ENCODE peak calls at places on chromosomes 4 and X, in ten cellular contexts. One of them, this sample, is unnamed.

GRCh38 chr4:22721189-22721588 is 28.5 kb downstream of the GBA3 start:
- DNase-seq in choroid plexus epithelial cell: no peak
- DNase-seq in fibroblast of pulmonary artery: no peak
- DNase-seq in AG04450: no peak
- DNase-seq in cardiac fibroblast: no peak
- DNase-seq in lower leg skin: no peak
- DNase-seq in fibroblast of the aortic adventitia: no peak
- DNase-seq in endothelial cell: no peak
- DNase-seq in stomach: no peak
- DNase-seq in right lobe of liver: no peak
- DNase-seq in this sample: no peak

GRCh38 chr4:150525321-150525868 is 56.6 kb upstream of the MAB21L2 start:
- DNase-seq in fibroblast of the aortic adventitia: no peak
- DNase-seq in fibroblast of pulmonary artery: no peak
- DNase-seq in cardiac fibroblast: no peak
- DNase-seq in lower leg skin: no peak
- DNase-seq in right lobe of liver: no peak
- DNase-seq in choroid plexus epithelial cell: no peak
- DNase-seq in AG04450: no peak
- DNase-seq in endothelial cell: no peak
- DNase-seq in stomach: no peak
- DNase-seq in this sample: no peak

GRCh38 chr4:8817813-8818062 is 53.9 kb downstream of the HMX1 start:
- DNase-seq in choroid plexus epithelial cell: no peak
- DNase-seq in lower leg skin: peak; percentile 59
- DNase-seq in fibroblast of the aortic adventitia: no peak
- DNase-seq in endothelial cell: peak; percentile 2
- DNase-seq in AG04450: no peak
- DNase-seq in right lobe of liver: peak; percentile 44
- DNase-seq in cardiac fibroblast: no peak
- DNase-seq in fibroblast of pulmonary artery: no peak
- DNase-seq in stomach: peak; percentile 25
- DNase-seq in this sample: no peak

GRCh38 chrX:68432648-68433047 is 647 bp downstream of the OPHN1 start:
- DNase-seq in lower leg skin: no peak
- DNase-seq in stomach: no peak
- DNase-seq in right lobe of liver: no peak
- DNase-seq in choroid plexus epithelial cell: no peak
- DNase-seq in endothelial cell: peak; percentile 4
- DNase-seq in AG04450: no peak
- DNase-seq in fibroblast of the aortic adventitia: peak; percentile 56
- DNase-seq in cardiac fibroblast: no peak
- DNase-seq in fibroblast of pulmonary artery: no peak
- DNase-seq in this sample: no peak

GRCh38 chrX:136555694-136556093 is 23.7 kb downstream of the VGLL1 start:
- DNase-seq in choroid plexus epithelial cell: no peak
- DNase-seq in stomach: no peak
- DNase-seq in AG04450: no peak
- DNase-seq in endothelial cell: no peak
- DNase-seq in lower leg skin: no peak
- DNase-seq in cardiac fibroblast: no peak
- DNase-seq in fibroblast of pulmonary artery: no peak
- DNase-seq in fibroblast of the aortic adventitia: no peak
- DNase-seq in right lobe of liver: no peak
- DNase-seq in this sample: no peak

GRCh38 chr4:766559-767283 is 59.2 kb downstream of the CPLX1 start:
- DNase-seq in fibroblast of pulmonary artery: no peak
- DNase-seq in AG04450: no peak
- DNase-seq in right lobe of liver: peak; percentile 47
- DNase-seq in choroid plexus epithelial cell: no peak
- DNase-seq in lower leg skin: no peak
- DNase-seq in stomach: no peak
- DNase-seq in cardiac fibroblast: no peak
- DNase-seq in fibroblast of the aortic adventitia: no peak
- DNase-seq in endothelial cell: no peak
- DNase-seq in this sample: no peak

GRCh38 chrX:1537031-1537715 is at the start of gene P2RY8:
- DNase-seq in lower leg skin: peak; percentile 91
- DNase-seq in AG04450: no peak
- DNase-seq in fibroblast of the aortic adventitia: no peak
- DNase-seq in endothelial cell: no peak
- DNase-seq in stomach: peak; percentile 63
- DNase-seq in right lobe of liver: peak; percentile 74
- DNase-seq in choroid plexus epithelial cell: peak; percentile 41
- DNase-seq in fibroblast of pulmonary artery: peak; percentile 57
- DNase-seq in cardiac fibroblast: peak; percentile 69
- DNase-seq in this sample: peak; percentile 62

GRCh38 chr4:6942238-6942800 is 32.7 kb downstream of the TBC1D14 start:
- DNase-seq in stomach: no peak
- DNase-seq in right lobe of liver: no peak
- DNase-seq in endothelial cell: no peak
- DNase-seq in AG04450: peak; percentile 94
- DNase-seq in fibroblast of pulmonary artery: peak; percentile 97
- DNase-seq in fibroblast of the aortic adventitia: peak; percentile 96
- DNase-seq in choroid plexus epithelial cell: peak; percentile 98
- DNase-seq in lower leg skin: no peak
- DNase-seq in cardiac fibroblast: peak; percentile 96
- DNase-seq in this sample: no peak

GRCh38 chrX:72712094-72712755 is 1.9 kb downstream of the PHKA1 start:
- DNase-seq in stomach: no peak
- DNase-seq in fibroblast of pulmonary artery: peak; percentile 14
- DNase-seq in choroid plexus epithelial cell: peak; percentile 56
- DNase-seq in cardiac fibroblast: peak; percentile 9
- DNase-seq in lower leg skin: no peak
- DNase-seq in endothelial cell: no peak
- DNase-seq in right lobe of liver: no peak
- DNase-seq in fibroblast of the aortic adventitia: no peak
- DNase-seq in AG04450: no peak
- DNase-seq in this sample: no peak

GRCh38 chrX:48800574-48801280 is 1.1 kb upstream of the HDAC6 start:
- DNase-seq in endothelial cell: no peak
- DNase-seq in choroid plexus epithelial cell: peak; percentile 0
- DNase-seq in lower leg skin: peak; percentile 69
- DNase-seq in cardiac fibroblast: no peak
- DNase-seq in stomach: no peak
- DNase-seq in fibroblast of the aortic adventitia: no peak
- DNase-seq in right lobe of liver: no peak
- DNase-seq in AG04450: no peak
- DNase-seq in fibroblast of pulmonary artery: no peak
- DNase-seq in this sample: no peak

GRCh38 chr4:44447563-44448504 is 775 bp downstream of the KCTD8 start:
- DNase-seq in fibroblast of pulmonary artery: peak; percentile 41
- DNase-seq in stomach: peak; percentile 70
- DNase-seq in choroid plexus epithelial cell: peak; percentile 4
- DNase-seq in right lobe of liver: peak; percentile 41
- DNase-seq in endothelial cell: peak; percentile 47
- DNase-seq in fibroblast of the aortic adventitia: peak; percentile 8
- DNase-seq in AG04450: no peak
- DNase-seq in lower leg skin: peak; percentile 83
- DNase-seq in cardiac fibroblast: peak; percentile 30
- DNase-seq in this sample: no peak

GRCh38 chrX:154593201-154593600 is 8.3 kb downstream of the CTAG1A start:
- DNase-seq in cardiac fibroblast: no peak
- DNase-seq in fibroblast of the aortic adventitia: no peak
- DNase-seq in choroid plexus epithelial cell: no peak
- DNase-seq in endothelial cell: no peak
- DNase-seq in right lobe of liver: no peak
- DNase-seq in lower leg skin: peak; percentile 54
- DNase-seq in stomach: no peak
- DNase-seq in fibroblast of pulmonary artery: no peak
- DNase-seq in AG04450: no peak
- DNase-seq in this sample: no peak
- TF ChIP-seq CTCF in cardiac fibroblast: no peak
- TF ChIP-seq CTCF in fibroblast of the aortic adventitia: no peak
- TF ChIP-seq CTCF in choroid plexus epithelial cell: no peak
- TF ChIP-seq CTCF in endothelial cell: no peak
- TF ChIP-seq CTCF in right lobe of liver: no peak
- TF ChIP-seq CTCF in lower leg skin: no peak
- TF ChIP-seq CTCF in stomach: no peak
- TF ChIP-seq CTCF in fibroblast of pulmonary artery: no peak
- TF ChIP-seq CTCF in AG04450: no peak
- TF ChIP-seq CTCF in this sample: no peak

GRCh38 chr4:72909461-72909860 is 160.1 kb downstream of the COX18 start:
- DNase-seq in right lobe of liver: no peak
- DNase-seq in fibroblast of pulmonary artery: no peak
- DNase-seq in AG04450: no peak
- DNase-seq in lower leg skin: no peak
- DNase-seq in stomach: peak; percentile 36
- DNase-seq in fibroblast of the aortic adventitia: peak; percentile 34
- DNase-seq in cardiac fibroblast: no peak
- DNase-seq in choroid plexus epithelial cell: peak; percentile 46
- DNase-seq in endothelial cell: peak; percentile 13
- DNase-seq in this sample: no peak
- TF ChIP-seq CTCF in right lobe of liver: peak; percentile 62
- TF ChIP-seq CTCF in fibroblast of pulmonary artery: peak; percentile 26
- TF ChIP-seq CTCF in AG04450: peak; percentile 28
- TF ChIP-seq CTCF in lower leg skin: no peak
- TF ChIP-seq CTCF in stomach: peak; percentile 21
- TF ChIP-seq CTCF in fibroblast of the aortic adventitia: peak; percentile 47
- TF ChIP-seq CTCF in cardiac fibroblast: peak; percentile 27
- TF ChIP-seq CTCF in choroid plexus epithelial cell: peak; percentile 56
- TF ChIP-seq CTCF in endothelial cell: no peak
- TF ChIP-seq CTCF in this sample: no peak

DNA sequence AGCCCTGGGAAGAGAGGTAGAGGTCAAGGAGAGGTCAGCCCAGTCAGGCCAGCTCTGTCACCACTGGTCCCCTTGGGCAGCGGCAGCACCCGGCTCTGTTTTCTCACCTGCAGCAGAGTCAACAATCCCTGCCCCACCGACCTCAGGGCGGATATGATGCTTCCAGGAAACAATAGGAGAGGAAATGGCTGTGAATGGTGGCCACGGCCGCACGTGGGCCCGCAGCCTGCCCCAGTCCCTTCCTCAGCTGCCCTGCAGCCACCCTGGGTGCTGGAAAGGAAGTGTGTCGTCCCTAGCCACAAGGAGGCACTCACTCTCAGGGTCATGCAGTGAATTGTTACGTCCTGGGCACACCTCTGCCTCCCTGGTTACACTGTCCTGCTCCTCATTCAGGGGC is 92.5 kb upstream of the ENPP6 start:
- DNase-seq in right lobe of liver: no peak
- DNase-seq in endothelial cell: no peak
- DNase-seq in choroid plexus epithelial cell: no peak
- DNase-seq in fibroblast of the aortic adventitia: no peak
- DNase-seq in stomach: no peak
- DNase-seq in AG04450: no peak
- DNase-seq in lower leg skin: no peak
- DNase-seq in cardiac fibroblast: peak; percentile 19
- DNase-seq in fibroblast of pulmonary artery: no peak
- DNase-seq in this sample: no peak
- TF ChIP-seq CTCF in right lobe of liver: peak; percentile 37
- TF ChIP-seq CTCF in endothelial cell: no peak
- TF ChIP-seq CTCF in choroid plexus epithelial cell: peak; percentile 31
- TF ChIP-seq CTCF in fibroblast of the aortic adventitia: no peak
- TF ChIP-seq CTCF in stomach: no peak
- TF ChIP-seq CTCF in AG04450: no peak
- TF ChIP-seq CTCF in lower leg skin: no peak
- TF ChIP-seq CTCF in cardiac fibroblast: peak; percentile 26
- TF ChIP-seq CTCF in fibroblast of pulmonary artery: no peak
- TF ChIP-seq CTCF in this sample: no peak

DNA sequence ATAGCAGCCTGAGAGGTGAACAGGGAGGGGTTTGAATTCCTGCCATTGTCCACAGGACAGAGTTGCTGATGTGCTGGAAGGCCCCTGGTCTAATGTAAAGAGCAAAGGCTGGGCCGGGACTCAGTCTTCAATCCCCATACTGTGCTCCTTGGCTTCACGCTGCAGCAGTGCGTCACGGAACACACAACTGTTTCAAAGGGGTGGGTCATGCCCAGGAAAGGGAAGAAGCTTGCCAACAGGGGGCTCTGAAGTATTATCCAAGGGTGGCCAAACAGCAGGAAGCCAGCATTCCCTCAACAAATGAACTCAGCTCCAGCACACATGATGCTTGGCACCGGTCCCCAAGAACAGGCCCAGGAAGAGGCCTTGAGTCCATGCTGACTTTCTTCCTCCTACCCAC is 122.5 kb downstream of the NFKB1 start:
- DNase-seq in AG04450: peak; percentile 48
- DNase-seq in right lobe of liver: no peak
- DNase-seq in choroid plexus epithelial cell: peak; percentile 85
- DNase-seq in cardiac fibroblast: peak; percentile 56
- DNase-seq in lower leg skin: peak; percentile 79
- DNase-seq in fibroblast of the aortic adventitia: peak; percentile 67
- DNase-seq in stomach: no peak
- DNase-seq in endothelial cell: no peak
- DNase-seq in fibroblast of pulmonary artery: peak; percentile 71
- DNase-seq in this sample: no peak
- TF ChIP-seq CTCF in AG04450: peak; percentile 61
- TF ChIP-seq CTCF in right lobe of liver: no peak
- TF ChIP-seq CTCF in choroid plexus epithelial cell: peak; percentile 63
- TF ChIP-seq CTCF in cardiac fibroblast: peak; percentile 16
- TF ChIP-seq CTCF in lower leg skin: no peak
- TF ChIP-seq CTCF in fibroblast of the aortic adventitia: peak; percentile 17
- TF ChIP-seq CTCF in stomach: no peak
- TF ChIP-seq CTCF in endothelial cell: no peak
- TF ChIP-seq CTCF in fibroblast of pulmonary artery: peak; percentile 30
- TF ChIP-seq CTCF in this sample: no peak

DNA sequence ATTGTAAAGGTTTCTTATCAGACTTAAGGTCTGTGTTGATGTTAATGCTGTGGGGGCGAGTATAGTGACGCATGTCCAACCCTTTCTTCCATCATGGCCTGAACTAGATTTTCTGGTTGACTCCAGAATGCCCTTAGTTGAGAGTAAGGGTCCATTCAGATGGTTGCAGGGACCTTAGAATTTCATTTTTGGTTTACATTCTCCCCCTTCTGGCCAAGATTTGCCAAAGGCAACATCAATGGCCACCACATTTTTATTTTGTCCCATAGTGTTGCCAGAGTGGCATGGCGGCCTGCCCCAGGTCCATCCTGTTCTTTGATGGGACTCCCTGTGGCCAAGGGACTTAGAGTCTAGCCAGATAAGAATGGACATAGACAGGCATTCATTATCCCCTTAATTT is 368.5 kb downstream of the GPM6A start:
- DNase-seq in cardiac fibroblast: no peak
- DNase-seq in fibroblast of the aortic adventitia: peak; percentile 22
- DNase-seq in choroid plexus epithelial cell: peak; percentile 29
- DNase-seq in stomach: no peak
- DNase-seq in right lobe of liver: no peak
- DNase-seq in fibroblast of pulmonary artery: no peak
- DNase-seq in endothelial cell: no peak
- DNase-seq in AG04450: no peak
- DNase-seq in lower leg skin: no peak
- DNase-seq in this sample: no peak
- TF ChIP-seq CTCF in cardiac fibroblast: peak; percentile 26
- TF ChIP-seq CTCF in fibroblast of the aortic adventitia: peak; percentile 34
- TF ChIP-seq CTCF in choroid plexus epithelial cell: peak; percentile 58
- TF ChIP-seq CTCF in stomach: no peak
- TF ChIP-seq CTCF in right lobe of liver: no peak
- TF ChIP-seq CTCF in fibroblast of pulmonary artery: peak; percentile 16
- TF ChIP-seq CTCF in endothelial cell: no peak
- TF ChIP-seq CTCF in AG04450: peak; percentile 15
- TF ChIP-seq CTCF in lower leg skin: no peak
- TF ChIP-seq CTCF in this sample: no peak

GRCh38 chr4:159758061-159758460 is 655.2 kb downstream of the RAPGEF2 start:
- DNase-seq in choroid plexus epithelial cell: no peak
- DNase-seq in right lobe of liver: no peak
- DNase-seq in cardiac fibroblast: no peak
- DNase-seq in endothelial cell: no peak
- DNase-seq in AG04450: no peak
- DNase-seq in stomach: no peak
- DNase-seq in fibroblast of the aortic adventitia: no peak
- DNase-seq in fibroblast of pulmonary artery: no peak
- DNase-seq in lower leg skin: no peak
- DNase-seq in this sample: no peak
- TF ChIP-seq CTCF in choroid plexus epithelial cell: no peak
- TF ChIP-seq CTCF in right lobe of liver: no peak
- TF ChIP-seq CTCF in cardiac fibroblast: no peak
- TF ChIP-seq CTCF in endothelial cell: no peak
- TF ChIP-seq CTCF in AG04450: no peak
- TF ChIP-seq CTCF in stomach: no peak
- TF ChIP-seq CTCF in fibroblast of the aortic adventitia: no peak
- TF ChIP-seq CTCF in fibroblast of pulmonary artery: no peak
- TF ChIP-seq CTCF in lower leg skin: no peak
- TF ChIP-seq CTCF in this sample: no peak

This sample was measured in omental fat pad.